ENCODE peak calls at places on chromosomes 3 and 15, in seven cellular contexts. One of them, this sample, is unnamed.

GRCh38 chr15:91853968-91854943 is 748 bp downstream of the SLCO3A1 start:
- DNase-seq in K562: no peak
- DNase-seq in naive thymus-derived CD8-positive, alpha-beta T cell: peak
- DNase-seq in GM12865: no peak
- DNase-seq in heart right ventricle: peak
- DNase-seq in GM04504: no peak
- DNase-seq in SW480: peak
- DNase-seq in this sample: no peak

GRCh38 chr3:173287361-173287760 is 110.2 kb upstream of the NLGN1 start:
- DNase-seq in GM12865: no peak
- DNase-seq in SW480: no peak
- DNase-seq in naive thymus-derived CD8-positive, alpha-beta T cell: no peak
- DNase-seq in GM04504: no peak
- DNase-seq in heart right ventricle: no peak
- DNase-seq in K562: no peak
- DNase-seq in this sample: no peak

GRCh38 chr3:194166682-194167479 is 30.9 kb downstream of the HES1 start:
- DNase-seq in GM12865: no peak
- DNase-seq in GM04504: no peak
- DNase-seq in heart right ventricle: peak
- DNase-seq in K562: peak
- DNase-seq in SW480: no peak
- DNase-seq in naive thymus-derived CD8-positive, alpha-beta T cell: no peak
- DNase-seq in this sample: peak

GRCh38 chr3:3170998-3171397 is 8.5 kb downstream of the CRBN start:
- DNase-seq in GM04504: peak
- DNase-seq in GM12865: peak
- DNase-seq in heart right ventricle: no peak
- DNase-seq in SW480: no peak
- DNase-seq in K562: no peak
- DNase-seq in naive thymus-derived CD8-positive, alpha-beta T cell: no peak
- DNase-seq in this sample: peak

GRCh38 chr3:112002458-112002971 is 3.8 kb downstream of the TAGLN3 start:
- DNase-seq in GM04504: no peak
- DNase-seq in K562: no peak
- DNase-seq in SW480: no peak
- DNase-seq in heart right ventricle: no peak
- DNase-seq in GM12865: no peak
- DNase-seq in naive thymus-derived CD8-positive, alpha-beta T cell: no peak
- DNase-seq in this sample: no peak

GRCh38 chr3:194879991-194880939 is 194.6 kb downstream of the FAM43A start:
- DNase-seq in heart right ventricle: peak
- DNase-seq in GM04504: no peak
- DNase-seq in SW480: no peak
- DNase-seq in GM12865: no peak
- DNase-seq in K562: no peak
- DNase-seq in naive thymus-derived CD8-positive, alpha-beta T cell: no peak
- DNase-seq in this sample: peak

GRCh38 chr15:56325186-56325585 is 40.0 kb upstream of the TEX9 start:
- DNase-seq in GM04504: peak
- DNase-seq in naive thymus-derived CD8-positive, alpha-beta T cell: no peak
- DNase-seq in SW480: no peak
- DNase-seq in GM12865: no peak
- DNase-seq in heart right ventricle: no peak
- DNase-seq in K562: no peak
- DNase-seq in this sample: no peak

GRCh38 chr3:51620543-51620942 is 50.5 kb upstream of the TEX264 start:
- DNase-seq in GM04504: peak
- DNase-seq in SW480: no peak
- DNase-seq in heart right ventricle: no peak
- DNase-seq in naive thymus-derived CD8-positive, alpha-beta T cell: no peak
- DNase-seq in GM12865: no peak
- DNase-seq in K562: no peak
- DNase-seq in this sample: no peak

GRCh38 chr3:141074529-141074928 is 23.4 kb downstream of the SPSB4 start:
- DNase-seq in K562: no peak
- DNase-seq in GM12865: no peak
- DNase-seq in SW480: no peak
- DNase-seq in naive thymus-derived CD8-positive, alpha-beta T cell: no peak
- DNase-seq in GM04504: no peak
- DNase-seq in heart right ventricle: no peak
- DNase-seq in this sample: no peak

GRCh38 chr15:25368855-25369254 is 70.0 kb downstream of the UBE3A start:
- DNase-seq in GM12865: no peak
- DNase-seq in GM04504: no peak
- DNase-seq in naive thymus-derived CD8-positive, alpha-beta T cell: no peak
- DNase-seq in heart right ventricle: no peak
- DNase-seq in SW480: no peak
- DNase-seq in K562: no peak
- DNase-seq in this sample: no peak

GRCh38 chr3:42419565-42419964 is 9.2 kb upstream of the LYZL4 start:
- DNase-seq in SW480: no peak
- DNase-seq in naive thymus-derived CD8-positive, alpha-beta T cell: no peak
- DNase-seq in GM12865: no peak
- DNase-seq in GM04504: no peak
- DNase-seq in heart right ventricle: no peak
- DNase-seq in K562: no peak
- DNase-seq in this sample: no peak

GRCh38 chr3:153602801-153603200 is 440.8 kb downstream of the RAP2B start:
- DNase-seq in SW480: no peak
- DNase-seq in GM12865: no peak
- DNase-seq in K562: no peak
- DNase-seq in heart right ventricle: no peak
- DNase-seq in GM04504: no peak
- DNase-seq in naive thymus-derived CD8-positive, alpha-beta T cell: no peak
- DNase-seq in this sample: no peak

GRCh38 chr3:36480916-36481648 is 100.8 kb downstream of the STAC start:
- DNase-seq in SW480: no peak
- DNase-seq in K562: no peak
- DNase-seq in naive thymus-derived CD8-positive, alpha-beta T cell: no peak
- DNase-seq in heart right ventricle: no peak
- DNase-seq in GM04504: peak
- DNase-seq in GM12865: no peak
- DNase-seq in this sample: no peak

GRCh38 chr3:15629860-15630597 is 28.5 kb downstream of the BTD start:
- DNase-seq in K562: peak
- DNase-seq in heart right ventricle: no peak
- DNase-seq in GM12865: peak
- DNase-seq in GM04504: peak
- DNase-seq in SW480: peak
- DNase-seq in naive thymus-derived CD8-positive, alpha-beta T cell: no peak
- DNase-seq in this sample: peak

GRCh38 chr15:43127752-43128151 is 5.6 kb upstream of the TMEM62 start:
- DNase-seq in SW480: no peak
- DNase-seq in heart right ventricle: no peak
- DNase-seq in naive thymus-derived CD8-positive, alpha-beta T cell: no peak
- DNase-seq in K562: no peak
- DNase-seq in GM12865: no peak
- DNase-seq in GM04504: no peak
- DNase-seq in this sample: no peak

GRCh38 chr3:54856271-54856670 is 71.6 kb downstream of the LRTM1 start:
- DNase-seq in GM12865: no peak
- DNase-seq in GM04504: no peak
- DNase-seq in heart right ventricle: no peak
- DNase-seq in SW480: no peak
- DNase-seq in naive thymus-derived CD8-positive, alpha-beta T cell: no peak
- DNase-seq in K562: no peak
- DNase-seq in this sample: no peak

GRCh38 chr15:57443486-57443885 is 67.2 kb downstream of the CGNL1 start:
- DNase-seq in GM04504: no peak
- DNase-seq in K562: no peak
- DNase-seq in naive thymus-derived CD8-positive, alpha-beta T cell: no peak
- DNase-seq in heart right ventricle: no peak
- DNase-seq in SW480: no peak
- DNase-seq in GM12865: no peak
- DNase-seq in this sample: no peak

GRCh38 chr15:40354408-40355171 is 3.4 kb upstream of the DISP2 start:
- DNase-seq in K562: peak
- DNase-seq in SW480: no peak
- DNase-seq in naive thymus-derived CD8-positive, alpha-beta T cell: no peak
- DNase-seq in heart right ventricle: no peak
- DNase-seq in GM04504: no peak
- DNase-seq in GM12865: no peak
- DNase-seq in this sample: peak

GRCh38 chr15:90320885-90321278 is 31.2 kb upstream of the ZNF774 start:
- DNase-seq in K562: no peak
- DNase-seq in heart right ventricle: no peak
- DNase-seq in naive thymus-derived CD8-positive, alpha-beta T cell: no peak
- DNase-seq in GM12865: no peak
- DNase-seq in SW480: no peak
- DNase-seq in GM04504: no peak
- DNase-seq in this sample: no peak

GRCh38 chr15:25892126-25892525 is 29.0 kb upstream of the ATP10A start:
- DNase-seq in SW480: no peak
- DNase-seq in K562: no peak
- DNase-seq in heart right ventricle: no peak
- DNase-seq in GM04504: no peak
- DNase-seq in naive thymus-derived CD8-positive, alpha-beta T cell: no peak
- DNase-seq in GM12865: no peak
- DNase-seq in this sample: no peak

GRCh38 chr3:35664460-35664919 is 25.2 kb downstream of the ARPP21 start:
- DNase-seq in SW480: no peak
- DNase-seq in GM12865: peak
- DNase-seq in GM04504: no peak
- DNase-seq in heart right ventricle: peak
- DNase-seq in K562: no peak
- DNase-seq in naive thymus-derived CD8-positive, alpha-beta T cell: no peak
- DNase-seq in this sample: peak